ENCODE peak calls at places on chromosome 9, in four cellular contexts. C, B, Z and R are unnamed samples.
A peak's percentile ranks its signal among the peaks of the same experiment; 100 is the strongest.

GRCh38 chr9:26753971-26754370 is 138.6 kb downstream of the CAAP1 start:
- DNase-seq in Z (no peak), B (no peak), C (no peak), R (peak; percentile 51)

GRCh38 chr9:114033397-114034103 is 44.5 kb downstream of the AMBP start:
- DNase-seq in Z (no peak), B (no peak), C (no peak), R (peak; percentile 61)

GRCh38 chr9:7788772-7789171 is 10.8 kb downstream of the DMAC1 start:
- DNase-seq in B (no peak), Z (no peak), C (no peak), R (no peak)

GRCh38 chr9:79129865-79130480 is 441.8 kb upstream of the TLE4 start:
- DNase-seq in Z (peak; percentile 69), B (peak; percentile 27), C (peak; percentile 7), R (peak; percentile 54)

GRCh38 chr9:35814106-35814840 is 569 bp downstream of the HINT2 start:
- DNase-seq in C (no peak), Z (peak; percentile 86), B (peak; percentile 81), R (peak; percentile 91)

GRCh38 chr9:106861585-106862114 is 1.3 kb upstream of the ZNF462 start:
- DNase-seq in B (no peak), Z (no peak), C (no peak), R (no peak)

GRCh38 chr9:35374436-35374835 is 115.5 kb upstream of the RUSC2 start:
- DNase-seq in B (no peak), C (no peak), Z (no peak), R (no peak)

GRCh38 chr9:124776952-124777645 is at the start of gene OLFML2A:
- DNase-seq in B (no peak), C (no peak), Z (peak; percentile 50), R (peak; percentile 78)

GRCh38 chr9:73180373-73180772 is 28.7 kb downstream of the ANXA1 start:
- DNase-seq in B (no peak), Z (peak; percentile 83), C (no peak), R (no peak)

GRCh38 chr9:89865981-89866380 is 261.2 kb downstream of the GADD45G start:
- DNase-seq in Z (no peak), C (no peak), B (no peak), R (no peak)

GRCh38 chr9:35510745-35511428 is 21.0 kb downstream of the RUSC2 start:
- DNase-seq in C (peak; percentile 73), B (no peak), Z (peak; percentile 93), R (no peak)

GRCh38 chr9:115063058-115063850 is 54.7 kb downstream of the TNC start:
- DNase-seq in B (no peak), C (no peak), Z (peak; percentile 77), R (no peak)

GRCh38 chr9:101860920-101861319 is 122.5 kb upstream of the GRIN3A start:
- DNase-seq in Z (no peak), C (no peak), B (no peak), R (no peak)

GRCh38 chr9:34964458-34964857 is 6.4 kb downstream of the PHF24 start:
- DNase-seq in C (no peak), Z (no peak), B (no peak), R (no peak)

GRCh38 chr9:101235105-101235866 is 149.5 kb downstream of the BAAT start:
- DNase-seq in C (peak; percentile 13), B (peak; percentile 52), Z (peak; percentile 33), R (peak; percentile 58)

GRCh38 chr9:14238518-14238917 is 75.4 kb downstream of the NFIB start:
- DNase-seq in C (no peak), Z (peak; percentile 43), B (no peak), R (peak; percentile 15)

GRCh38 chr9:133527444-133527920 is 2.7 kb upstream of the MYMK start:
- DNase-seq in C (no peak), B (no peak), Z (no peak), R (peak; percentile 51)

GRCh38 chr9:89213481-89213880 is 34.9 kb upstream of the SHC3 start:
- DNase-seq in Z (no peak), C (no peak), B (no peak), R (no peak)

GRCh38 chr9:98931543-98931942 is 12.2 kb upstream of the COL15A1 start:
- DNase-seq in C (no peak), B (no peak), Z (no peak), R (no peak)

GRCh38 chr9:137178201-137178938 is 6.5 kb upstream of the TMEM210 start:
- DNase-seq in C (no peak), B (no peak), Z (peak; percentile 7), R (no peak)

GRCh38 chr9:137178939-137179630 is 7.2 kb upstream of the TMEM210 start:
- DNase-seq in Z (no peak), B (no peak), C (no peak), R (no peak)

GRCh38 chr9:137180491-137180890 is 7.9 kb downstream of the ANAPC2 start:
- DNase-seq in Z (no peak), B (no peak), C (no peak), R (no peak)

GRCh38 chr9:137181680-137182079 is 6.7 kb downstream of the ANAPC2 start:
- DNase-seq in Z (no peak), B (no peak), C (no peak), R (no peak)

GRCh38 chr9:137179761-137180160 is 7.9 kb upstream of the TMEM210 start:
- DNase-seq in C (no peak), B (no peak), Z (no peak), R (no peak)
- H4K20me1 ChIP-seq in C (no peaks in the 10 kb centered on the region), B (no peaks in the 10 kb centered on the region), Z (no peaks in the 10 kb centered on the region), R (peaks cover 26% of the 10 kb centered on the region)

DNA sequence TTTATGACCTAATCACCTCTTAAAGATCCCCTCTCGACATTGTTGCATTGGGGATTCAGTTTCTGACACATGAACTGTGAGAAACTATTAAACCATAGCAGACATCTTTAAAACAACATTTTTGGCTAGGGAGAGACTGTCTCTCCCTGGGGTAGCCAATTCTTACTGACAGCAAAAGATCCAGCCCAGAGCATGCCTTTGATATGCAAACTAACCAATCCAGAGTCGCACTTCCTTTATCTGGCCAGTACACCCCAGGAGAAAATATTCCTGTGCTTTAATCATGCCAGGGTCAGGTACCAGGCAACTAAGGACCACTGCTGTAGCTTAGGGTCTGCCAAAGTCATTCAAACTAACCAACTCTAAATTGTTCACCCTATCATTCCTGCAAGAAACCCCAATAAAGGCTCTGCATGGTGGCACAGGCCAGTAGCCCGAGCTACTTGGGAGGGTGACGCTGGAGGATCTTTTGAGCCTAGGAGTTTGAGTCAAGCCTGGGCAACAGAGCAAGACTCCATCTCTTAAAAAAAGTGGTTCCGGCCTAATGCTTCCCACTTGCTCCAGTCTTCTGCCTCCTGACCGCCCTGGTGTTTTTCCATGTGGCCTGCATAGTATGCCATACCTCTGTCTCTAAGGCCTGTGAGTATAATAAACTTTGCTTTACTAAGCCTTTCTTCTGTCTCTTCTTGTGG is 62.3 kb upstream of the DAPK1 start:
- DNase-seq in Z (no peak), B (no peak), C (no peak), R (no peak)
- H3K9ac ChIP-seq in Z (no peak overlapping the region), B (no peak overlapping the region), C (no peak overlapping the region), R (no peak overlapping the region)

DNA sequence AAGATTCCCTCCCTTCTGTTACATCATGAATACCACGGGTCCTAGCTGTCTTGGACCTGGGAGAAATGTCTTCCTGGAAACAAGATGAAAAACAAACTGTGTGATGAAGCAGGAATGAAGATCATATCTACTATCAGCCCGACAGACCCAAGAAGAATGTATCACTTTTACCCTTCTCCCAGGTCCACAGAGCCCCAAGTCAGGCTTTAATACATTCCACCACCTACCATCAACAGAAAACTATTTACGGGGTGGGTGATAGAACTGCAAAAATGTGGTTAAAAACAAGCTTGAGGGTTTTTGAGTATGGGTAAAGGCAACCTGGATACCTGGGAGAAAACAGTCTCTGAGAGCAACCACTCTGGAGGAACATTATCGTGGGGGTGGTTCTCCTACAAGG is 327.0 kb downstream of the TRIM32 start:
- DNase-seq in B (no peak), C (no peak), Z (no peak), R (no peak)
- H4K20me1 ChIP-seq in B (no peaks in the 10 kb centered on the region), C (no peaks in the 10 kb centered on the region), Z (no peaks in the 10 kb centered on the region), R (no peaks in the 10 kb centered on the region)

GRCh38 chr9:135159801-135160200 is 72.3 kb downstream of the OLFM1 start:
- DNase-seq in B (no peak), Z (no peak), C (no peak), R (no peak)
- H3K9ac ChIP-seq in B (no peak overlapping the region), Z (no peak overlapping the region), C (no peak overlapping the region), R (no peak overlapping the region)

GRCh38 chr9:132031467-132031866 is 48.2 kb downstream of the MED27 start:
- DNase-seq in B (no peak), Z (no peak), C (no peak), R (no peak)

GRCh38 chr9:132030626-132031325 is 48.9 kb downstream of the MED27 start:
- DNase-seq in C (no peak), B (no peak), Z (no peak), R (no peak)

GRCh38 chr9:132032584-132032945 is 47.1 kb downstream of the MED27 start:
- DNase-seq in B (no peak), C (no peak), Z (no peak), R (no peak)

GRCh38 chr9:132035679-132036078 is 44.0 kb downstream of the MED27 start:
- DNase-seq in Z (no peak), B (no peak), C (no peak), R (no peak)

DNA sequence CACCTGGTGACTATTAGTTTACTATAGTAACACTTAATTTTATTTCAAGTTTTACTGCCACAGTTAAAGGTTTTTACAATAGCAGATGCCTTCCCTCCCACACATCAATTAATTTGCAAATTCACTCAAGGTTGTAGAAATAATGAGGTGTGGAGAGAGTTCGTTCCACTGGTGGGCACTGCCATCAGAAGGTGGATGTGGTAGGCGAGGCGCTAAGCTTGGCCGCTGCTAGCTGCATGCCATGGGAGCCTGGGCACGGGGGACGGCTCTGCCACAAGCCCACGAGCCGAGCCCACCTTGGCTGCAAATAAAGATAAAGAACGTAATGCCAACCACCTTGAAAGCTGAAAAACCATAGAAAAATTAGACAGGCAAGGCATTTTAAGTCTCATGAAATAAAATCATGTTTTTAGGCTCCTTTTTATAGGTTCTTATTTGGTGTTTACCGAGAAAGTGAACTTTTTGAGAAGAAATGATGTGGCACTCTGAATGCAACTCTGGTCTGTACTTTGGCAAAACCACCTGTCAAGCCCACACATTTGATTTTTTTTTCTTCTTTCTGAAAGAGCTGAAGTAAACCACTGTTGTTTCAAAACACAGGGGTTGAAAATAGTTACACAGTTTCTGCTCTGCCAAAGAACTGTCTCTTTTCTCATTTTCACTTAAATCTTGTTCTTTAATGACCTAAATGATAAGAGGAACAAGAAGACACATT is 47.6 kb downstream of the MED27 start:
- DNase-seq in Z (no peak), C (no peak), B (peak; percentile 8), R (no peak)
- H4K20me1 ChIP-seq in Z (no peaks in the 10 kb centered on the region), C (no peaks in the 10 kb centered on the region), B (peaks cover 16% of the 10 kb centered on the region), R (peaks cover 91% of the 10 kb centered on the region)

GRCh38 chr9:91302831-91303230 is 58.9 kb downstream of the AUH start:
- DNase-seq in B (no peak), Z (peak; percentile 91), C (peak; percentile 79), R (no peak)
- H3K9ac ChIP-seq in B (no peak overlapping the region), Z (no peak overlapping the region), C (peak overlapping the region; percentile 41), R (no peak overlapping the region)